ENCODE peak calls at places on chromosome 16, in nine cellular contexts. X is tibial artery, E is BJ, Y is HTR-8/SVneo, L is hepatocyte, B is ureter, D is SK-N-SH, K is prostate gland, W is A172. P is an unnamed sample.
A peak's percentile ranks its signal among the peaks of the same experiment; 100 is the strongest.

GRCh38 chr16:3459401-3460090 is 16.1 kb downstream of the NAA60 start:
- DNase-seq in D (no peak), B (no peak), X (no peak), L (peak; percentile 51), Y (no peak), K (no peak), W (no peak), E (no peak), P (no peak)

GRCh38 chr16:67086829-67087228 is 22.9 kb upstream of the PHAF1 start:
- DNase-seq in L (no peak), D (no peak), E (no peak), B (no peak), K (no peak), X (no peak), W (no peak), Y (no peak), P (no peak)

GRCh38 chr16:80060470-80060869 is 459.9 kb upstream of the MAF start:
- DNase-seq in E (no peak), K (no peak), D (no peak), L (no peak), X (no peak), W (no peak), Y (no peak), B (no peak), P (no peak)

GRCh38 chr16:85479972-85480726 is 133.0 kb upstream of the GSE1 start:
- DNase-seq in Y (no peak), E (no peak), X (no peak), D (no peak), L (peak; percentile 58), W (no peak), B (no peak), K (peak; percentile 28), P (no peak)

GRCh38 chr16:4471869-4472268 is 2.6 kb downstream of the NMRAL1 start:
- DNase-seq in L (no peak), X (no peak), Y (no peak), B (no peak), D (no peak), K (no peak), W (no peak), E (no peak), P (no peak)

GRCh38 chr16:86052926-86053325 is 154.0 kb downstream of the IRF8 start:
- DNase-seq in W (no peak), E (no peak), X (no peak), B (no peak), Y (no peak), K (no peak), D (no peak), L (no peak), P (no peak)

GRCh38 chr16:6611535-6611934 is 721.1 kb upstream of the RBFOX1 start:
- DNase-seq in D (no peak), W (no peak), Y (no peak), E (no peak), X (no peak), B (no peak), K (no peak), L (no peak), P (no peak)

GRCh38 chr16:29825145-29826044 is 5.1 kb downstream of the MVP start:
- DNase-seq in E (no peak), X (no peak), K (no peak), W (peak; percentile 96), L (no peak), B (no peak), D (no peak), Y (no peak), P (no peak)

GRCh38 chr16:89241187-89242003 is 23.9 kb downstream of the ZNF778 start:
- DNase-seq in Y (peak; percentile 68), E (peak; percentile 43), K (peak; percentile 46), X (peak; percentile 85), B (peak; percentile 76), W (peak; percentile 71), D (peak; percentile 87), L (peak; percentile 81), P (peak; percentile 82)

GRCh38 chr16:89374393-89374948 is 115.9 kb downstream of the ANKRD11 start:
- DNase-seq in K (no peak), Y (no peak), E (no peak), X (no peak), B (no peak), D (peak; percentile 79), L (no peak), W (no peak), P (no peak)

GRCh38 chr16:66911112-66911511 is 7.6 kb downstream of the CDH16 start:
- DNase-seq in Y (no peak), E (no peak), L (no peak), B (no peak), X (no peak), K (no peak), D (no peak), W (no peak), P (no peak)

GRCh38 chr16:84449156-84450140 is 55.0 kb downstream of the MEAK7 start:
- DNase-seq in W (no peak), Y (no peak), L (no peak), E (no peak), D (no peak), X (peak; percentile 62), K (peak; percentile 29), B (no peak), P (no peak)

GRCh38 chr16:49542391-49542891 is 168.8 kb downstream of the C16orf78 start:
- DNase-seq in Y (no peak), W (peak; percentile 6), D (peak; percentile 66), K (no peak), E (no peak), X (no peak), B (no peak), L (no peak), P (no peak)

GRCh38 chr16:14513389-14514107 is 116.5 kb downstream of the PARN start:
- DNase-seq in K (peak; percentile 82), W (no peak), E (no peak), B (no peak), L (no peak), X (no peak), D (no peak), Y (no peak), P (no peak)

GRCh38 chr16:59047114-59047513 is 313.0 kb upstream of the GOT2 start:
- DNase-seq in B (no peak), D (peak; percentile 2), X (no peak), W (peak; percentile 10), E (no peak), Y (no peak), K (no peak), L (no peak), P (no peak)